ENCODE peak calls at places on chromosomes 16 and 17, in five cellular contexts. E is stomach, O is H1, Q is K562, I is A549. N is an unnamed sample.

GRCh38 chr17:11240041-11240801 is 792 bp upstream of the SHISA6 start:
- DNase-seq in E (peak; percentile 51), O (peak; percentile 61), Q (no peak), I (no peak), N (no peak)

GRCh38 chr17:75459590-75460267 is 3.3 kb downstream of the TMEM94 start:
- DNase-seq in E (peak; percentile 36), O (no peak), Q (no peak), I (no peak), N (no peak)

GRCh38 chr16:12988071-12988470 is 86.7 kb downstream of the SHISA9 start:
- DNase-seq in E (no peak), O (no peak), Q (no peak), I (no peak), N (no peak)

GRCh38 chr16:49643429-49644142 is 212.3 kb downstream of the ZNF423 start:
- DNase-seq in E (no peak), O (no peak), Q (no peak), I (no peak), N (no peak)

GRCh38 chr17:4301066-4301465 is 37.3 kb upstream of the ANKFY1 start:
- DNase-seq in E (no peak), O (no peak), Q (no peak), I (no peak), N (no peak)

GRCh38 chr17:49290690-49291326 is 60.2 kb upstream of the PHOSPHO1 start:
- DNase-seq in E (no peak), O (no peak), Q (peak; percentile 46), I (peak; percentile 44), N (no peak)

GRCh38 chr16:2826591-2827480 is 3.3 kb upstream of the ZG16B start:
- DNase-seq in E (no peak), O (no peak), Q (no peak), I (no peak), N (peak; percentile 48)

GRCh38 chr16:76837872-76838271 is 353.1 kb upstream of the MON1B start:
- DNase-seq in E (no peak), O (no peak), Q (no peak), I (no peak), N (no peak)

GRCh38 chr16:89721644-89722391 is 481 bp downstream of the ZNF276 start:
- DNase-seq in E (peak; percentile 70), O (no peak), Q (peak; percentile 58), I (peak; percentile 56), N (no peak)

GRCh38 chr17:17792551-17793377 is 44.0 kb downstream of the SREBF1 start:
- DNase-seq in E (peak; percentile 38), O (no peak), Q (peak; percentile 21), I (no peak), N (no peak)

GRCh38 chr17:50474523-50474922 is 4.1 kb upstream of the RSAD1 start:
- DNase-seq in E (no peak), O (no peak), Q (no peak), I (no peak), N (no peak)

DNA sequence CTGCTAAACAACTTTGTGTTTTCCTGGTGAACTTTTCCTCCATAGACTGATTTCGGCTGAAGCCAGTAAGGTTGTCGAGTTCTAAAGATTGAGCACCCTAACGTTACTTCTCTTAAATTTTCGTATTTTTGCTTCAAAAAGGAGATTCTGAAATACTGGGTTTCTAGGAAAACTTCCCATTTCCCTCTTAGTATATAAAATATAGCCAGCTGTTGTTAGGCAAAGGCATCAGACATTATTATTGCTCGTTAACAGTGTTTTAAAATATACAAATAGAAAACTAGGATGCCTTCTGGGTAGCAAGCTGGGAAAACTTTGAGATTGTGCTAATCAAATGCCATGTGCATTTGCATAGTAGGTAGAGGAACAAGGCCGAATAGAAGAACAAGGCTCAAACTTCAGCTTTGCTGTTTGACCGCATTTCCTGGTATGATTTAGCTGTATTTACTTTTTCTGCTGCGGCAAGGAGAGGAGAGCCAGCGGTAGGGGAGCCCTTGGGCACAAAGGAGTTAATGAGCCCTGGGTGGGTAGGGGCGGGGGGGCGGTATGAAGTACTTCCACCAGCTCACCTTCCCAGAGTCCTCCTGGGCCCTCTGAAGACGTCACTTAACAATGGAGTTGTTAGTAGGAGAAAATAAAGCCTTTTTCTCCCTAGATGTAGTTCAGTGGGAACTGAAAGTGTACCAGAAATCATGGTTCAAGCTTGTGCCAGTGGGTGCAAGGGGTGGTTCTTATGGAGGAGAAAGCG is 151.9 kb downstream of the MSI2 start:
- DNase-seq in E (no peak), O (no peak), Q (no peak), I (no peak), N (no peak)
- TF ChIP-seq EP300 in E (no peak), O (no peak), Q (no peak), I (no peak), N (no peak)

DNA sequence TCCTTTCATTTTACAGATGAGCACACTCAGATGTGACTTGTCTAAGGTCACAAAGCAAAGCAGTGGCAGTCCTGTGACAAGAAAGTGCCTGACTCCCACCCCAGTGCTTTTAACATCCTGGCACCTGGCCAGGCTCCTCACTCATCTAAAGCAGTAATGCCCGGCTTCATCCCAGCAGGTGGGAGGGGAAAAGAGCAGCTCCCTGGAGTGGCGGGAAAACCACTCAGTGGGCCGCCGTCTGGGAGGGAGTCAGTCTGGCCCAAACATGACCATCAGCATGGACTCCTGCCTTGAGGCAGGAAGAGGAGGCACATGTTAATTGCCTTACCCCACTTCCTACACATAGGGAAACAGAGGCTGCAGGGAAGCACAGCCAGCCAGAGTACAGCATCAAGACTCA is 2.6 kb downstream of the PCGF2 start:
- DNase-seq in E (no peak), O (no peak), Q (no peak), I (no peak), N (no peak)
- TF ChIP-seq EP300 in E (no peak), O (no peak), Q (no peak), I (no peak), N (no peak)

GRCh38 chr17:70047619-70048018 is 27.4 kb upstream of the KCNJ16 start:
- DNase-seq in E (no peak), O (no peak), Q (no peak), I (peak; percentile 25), N (no peak)
- TF ChIP-seq EP300 in E (no peak), O (no peak), Q (no peak), I (no peak), N (no peak)

DNA sequence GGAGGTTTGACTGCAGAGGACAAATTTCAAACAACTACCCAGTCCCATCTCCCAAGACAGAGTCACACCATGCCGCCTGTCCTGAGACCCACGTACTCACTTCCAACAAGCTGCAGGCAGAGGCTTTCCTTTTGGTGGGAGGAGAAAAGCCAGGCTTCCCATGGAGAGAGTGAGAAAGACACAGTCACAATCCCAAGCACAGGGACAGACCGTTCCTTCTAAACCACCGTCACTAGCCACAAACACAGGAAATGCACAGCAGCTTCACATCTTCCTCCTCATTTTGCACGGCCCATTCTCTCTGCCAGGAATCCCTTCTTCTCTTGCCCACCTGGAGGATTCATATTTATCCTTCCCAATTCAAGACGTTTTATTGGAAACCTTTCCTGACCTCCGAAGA is 87.8 kb downstream of the XYLT1 start:
- DNase-seq in E (no peak), O (no peak), Q (no peak), I (no peak), N (no peak)
- TF ChIP-seq EP300 in E (peak; percentile 82), O (no peak), Q (no peak), I (no peak), N (peak; percentile 91)